ENCODE peak calls at places on chromosomes 2 and 18, in five cellular contexts. H is adrenal gland; E is NCI-H524; D is activated T-cell treated with anti-CD3 and anti-CD28 coated beads, Interleukin-2, amount 50 U/mL, for 1 hour; N is fibroblast of the aortic adventitia. U is an unnamed sample.

GRCh38 chr2:29014811-29015414 is 33.8 kb downstream of the TOGARAM2 start:
- DNase-seq in H (no peak), E (no peak), D (peak; percentile 71), N (peak; percentile 12), U (peak; percentile 92)

GRCh38 chr18:10421859-10422258 is 32.6 kb upstream of the APCDD1 start:
- DNase-seq in H (no peak), E (no peak), D (no peak), N (peak; percentile 62), U (no peak)

GRCh38 chr18:45416168-45416567 is 199.1 kb upstream of the SLC14A2 start:
- DNase-seq in H (peak; percentile 84), E (peak; percentile 81), D (no peak), N (no peak), U (no peak)

GRCh38 chr2:156897548-156897947 is 360.0 kb upstream of the GALNT5 start:
- DNase-seq in H (no peak), E (no peak), D (no peak), N (no peak), U (no peak)

GRCh38 chr18:581106-581505 is 926 bp downstream of the CETN1 start:
- DNase-seq in H (no peak), E (no peak), D (no peak), N (peak; percentile 47), U (no peak)

GRCh38 chr2:39407516-39408296 is 29.4 kb downstream of the MAP4K3 start:
- DNase-seq in H (no peak), E (no peak), D (no peak), N (no peak), U (no peak)

GRCh38 chr2:27960237-27960912 is 69.8 kb downstream of the BABAM2 start:
- DNase-seq in H (no peak), E (no peak), D (no peak), N (peak; percentile 95), U (peak; percentile 38)

GRCh38 chr2:134839649-134840048 is 1.2 kb downstream of the ACMSD start:
- DNase-seq in H (no peak), E (no peak), D (no peak), N (no peak), U (no peak)

GRCh38 chr18:77250926-77251729 is 1.5 kb downstream of the GALR1 start:
- DNase-seq in H (no peak), E (peak; percentile 11), D (no peak), N (peak; percentile 3), U (no peak)

GRCh38 chr2:113858764-113859163 is 31.1 kb upstream of the ACTR3 start:
- DNase-seq in H (peak; percentile 45), E (no peak), D (no peak), N (peak; percentile 90), U (peak; percentile 76)

GRCh38 chr2:74576830-74577229 is 22.3 kb downstream of the DOK1 start:
- DNase-seq in H (no peak), E (peak; percentile 60), D (no peak), N (peak; percentile 95), U (no peak)

U was measured in hepatic stellate cell.